ENCODE peak calls at places on chromosomes 5 and 9, in six cellular contexts. One of them, this sample, is unnamed.

GRCh38 chr5:91541696-91542095 is 158.6 kb upstream of the ARRDC3 start:
- DNase-seq in AG08396: no peak
- DNase-seq in HCEC 1CT: peak
- DNase-seq in uterus: no peak
- DNase-seq in A549: peak
- DNase-seq in mesothelial cell of epicardium: no peak
- DNase-seq in this sample: no peak

GRCh38 chr5:64330728-64331231 is 165.1 kb downstream of the RNF180 start:
- DNase-seq in AG08396: no peak
- DNase-seq in HCEC 1CT: no peak
- DNase-seq in uterus: no peak
- DNase-seq in A549: no peak
- DNase-seq in mesothelial cell of epicardium: no peak
- DNase-seq in this sample: peak

GRCh38 chr5:150637245-150638052 is 3.0 kb upstream of the SYNPO start:
- DNase-seq in AG08396: peak
- DNase-seq in HCEC 1CT: peak
- DNase-seq in uterus: no peak
- DNase-seq in A549: peak
- DNase-seq in mesothelial cell of epicardium: no peak
- DNase-seq in this sample: no peak

GRCh38 chr5:153592081-153592480 is 101.6 kb downstream of the GRIA1 start:
- DNase-seq in AG08396: no peak
- DNase-seq in HCEC 1CT: no peak
- DNase-seq in uterus: no peak
- DNase-seq in A549: no peak
- DNase-seq in mesothelial cell of epicardium: no peak
- DNase-seq in this sample: no peak

GRCh38 chr9:128702949-128703615 is 779 bp downstream of the PKN3 start:
- DNase-seq in AG08396: peak
- DNase-seq in HCEC 1CT: no peak
- DNase-seq in uterus: peak
- DNase-seq in A549: peak
- DNase-seq in mesothelial cell of epicardium: no peak
- DNase-seq in this sample: peak

GRCh38 chr5:177116631-177117373 is 16.8 kb upstream of the NSD1 start:
- DNase-seq in AG08396: peak
- DNase-seq in HCEC 1CT: no peak
- DNase-seq in uterus: peak
- DNase-seq in A549: no peak
- DNase-seq in mesothelial cell of epicardium: no peak
- DNase-seq in this sample: peak

GRCh38 chr5:170892201-170892600 is 30.4 kb downstream of the RANBP17 start:
- DNase-seq in AG08396: no peak
- DNase-seq in HCEC 1CT: no peak
- DNase-seq in uterus: no peak
- DNase-seq in A549: no peak
- DNase-seq in mesothelial cell of epicardium: no peak
- DNase-seq in this sample: no peak

GRCh38 chr5:4233671-4234070 is 638.0 kb downstream of the IRX1 start:
- DNase-seq in AG08396: no peak
- DNase-seq in HCEC 1CT: no peak
- DNase-seq in uterus: no peak
- DNase-seq in A549: no peak
- DNase-seq in mesothelial cell of epicardium: no peak
- DNase-seq in this sample: no peak

GRCh38 chr9:134320195-134320885 is 5.9 kb upstream of the RXRA start:
- DNase-seq in AG08396: no peak
- DNase-seq in HCEC 1CT: no peak
- DNase-seq in uterus: no peak
- DNase-seq in A549: no peak
- DNase-seq in mesothelial cell of epicardium: no peak
- DNase-seq in this sample: peak

GRCh38 chr5:96093890-96094381 is 132.3 kb upstream of the ELL2 start:
- DNase-seq in AG08396: no peak
- DNase-seq in HCEC 1CT: peak
- DNase-seq in uterus: no peak
- DNase-seq in A549: peak
- DNase-seq in mesothelial cell of epicardium: no peak
- DNase-seq in this sample: no peak

GRCh38 chr9:70589571-70590263 is 175.3 kb upstream of the KLF9 start:
- DNase-seq in AG08396: peak
- DNase-seq in HCEC 1CT: peak
- DNase-seq in uterus: peak
- DNase-seq in A549: no peak
- DNase-seq in mesothelial cell of epicardium: no peak
- DNase-seq in this sample: peak

GRCh38 chr9:35112257-35113020 is 3.2 kb downstream of the ATOSB start:
- DNase-seq in AG08396: peak
- DNase-seq in HCEC 1CT: peak
- DNase-seq in uterus: no peak
- DNase-seq in A549: no peak
- DNase-seq in mesothelial cell of epicardium: no peak
- DNase-seq in this sample: peak

GRCh38 chr9:37511006-37511714 is 25.4 kb downstream of the POLR1E start:
- DNase-seq in AG08396: no peak
- DNase-seq in HCEC 1CT: no peak
- DNase-seq in uterus: no peak
- DNase-seq in A549: peak
- DNase-seq in mesothelial cell of epicardium: no peak
- DNase-seq in this sample: no peak

GRCh38 chr5:107058239-107058638 is 612.5 kb downstream of the EFNA5 start:
- DNase-seq in AG08396: no peak
- DNase-seq in HCEC 1CT: no peak
- DNase-seq in uterus: no peak
- DNase-seq in A549: peak
- DNase-seq in mesothelial cell of epicardium: no peak
- DNase-seq in this sample: no peak

GRCh38 chr5:78731884-78732283 is 83.3 kb upstream of the LHFPL2 start:
- DNase-seq in AG08396: no peak
- DNase-seq in HCEC 1CT: peak
- DNase-seq in uterus: no peak
- DNase-seq in A549: peak
- DNase-seq in mesothelial cell of epicardium: no peak
- DNase-seq in this sample: no peak

GRCh38 chr9:111566234-111566633 is 33.2 kb downstream of the PTGR1 start:
- DNase-seq in AG08396: no peak
- DNase-seq in HCEC 1CT: no peak
- DNase-seq in uterus: no peak
- DNase-seq in A549: no peak
- DNase-seq in mesothelial cell of epicardium: no peak
- DNase-seq in this sample: no peak

GRCh38 chr9:109244179-109245132 is 76.4 kb downstream of the EPB41L4B start:
- DNase-seq in AG08396: peak
- DNase-seq in HCEC 1CT: peak
- DNase-seq in uterus: peak
- DNase-seq in A549: peak
- DNase-seq in mesothelial cell of epicardium: peak
- DNase-seq in this sample: peak

GRCh38 chr9:81244631-81245030 is 444.7 kb downstream of the TLE1 start:
- DNase-seq in AG08396: no peak
- DNase-seq in HCEC 1CT: peak
- DNase-seq in uterus: no peak
- DNase-seq in A549: no peak
- DNase-seq in mesothelial cell of epicardium: no peak
- DNase-seq in this sample: no peak

GRCh38 chr5:121967187-121967586 is 5.4 kb downstream of the SRFBP1 start:
- DNase-seq in AG08396: peak
- DNase-seq in HCEC 1CT: peak
- DNase-seq in uterus: no peak
- DNase-seq in A549: peak
- DNase-seq in mesothelial cell of epicardium: no peak
- DNase-seq in this sample: no peak

GRCh38 chr9:112790231-112790774 is 39.7 kb downstream of the SNX30 start:
- DNase-seq in AG08396: no peak
- DNase-seq in HCEC 1CT: no peak
- DNase-seq in uterus: no peak
- DNase-seq in A549: no peak
- DNase-seq in mesothelial cell of epicardium: no peak
- DNase-seq in this sample: no peak

This sample was measured in psoas muscle.